ENCODE peak calls at places on chromosomes 6 and 20, in nine cellular contexts. V is IMR-90, X is stomach, O is HFF-Myc, L is progenitor cell of endocrine pancreas, R is omental fat pad, G is HFFc6, N is RWPE1, Q is AG09319. S is an unnamed sample.

GRCh38 chr6:157245486-157245885 is 77.8 kb downstream of the TMEM242 start:
- DNase-seq in R (no peak), G (no peak), X (no peak), L (no peak), Q (no peak), O (no peak), N (no peak), V (no peak), S (no peak)

GRCh38 chr20:14245368-14245970 is 91.9 kb downstream of the FLRT3 start:
- DNase-seq in L (no peak), G (peak; percentile 7), V (peak; percentile 35), X (no peak), O (no peak), N (no peak), R (no peak), Q (no peak), S (no peak)

GRCh38 chr6:146886587-146887446 is 288.0 kb downstream of the ADGB start:
- DNase-seq in Q (no peak), X (no peak), O (no peak), R (no peak), N (no peak), G (no peak), V (no peak), L (no peak), S (no peak)

GRCh38 chr6:165835410-165835851 is 172.4 kb upstream of the PDE10A start:
- DNase-seq in Q (no peak), X (peak; percentile 51), N (no peak), R (no peak), O (no peak), G (no peak), L (no peak), V (no peak), S (no peak)

GRCh38 chr20:54345301-54345724 is 130.1 kb upstream of the DOK5 start:
- DNase-seq in N (peak; percentile 75), V (peak; percentile 87), L (no peak), O (peak; percentile 55), G (peak; percentile 87), R (no peak), X (no peak), Q (peak; percentile 73), S (no peak)

GRCh38 chr6:136153976-136154375 is 96.1 kb downstream of the MTFR2 start:
- DNase-seq in L (no peak), G (no peak), N (no peak), O (no peak), V (no peak), Q (no peak), X (no peak), R (no peak), S (no peak)

GRCh38 chr6:24865161-24865560 is 66.4 kb upstream of the ARMH2 start:
- DNase-seq in N (no peak), O (no peak), L (no peak), X (no peak), G (no peak), V (no peak), R (no peak), Q (no peak), S (no peak)

GRCh38 chr6:107488174-107488874 is 1.6 kb upstream of the SOBP start:
- DNase-seq in L (no peak), V (no peak), X (no peak), N (no peak), R (no peak), G (no peak), Q (no peak), O (no peak), S (no peak)

GRCh38 chr6:157089258-157089657 is 234.1 kb downstream of the TMEM242 start:
- DNase-seq in X (no peak), L (no peak), O (no peak), R (no peak), V (peak; percentile 60), N (no peak), Q (peak; percentile 41), G (peak; percentile 88), S (no peak)

GRCh38 chr20:58447733-58448391 is 58.8 kb downstream of the VAPB start:
- DNase-seq in R (no peak), V (peak; percentile 58), X (peak; percentile 52), G (peak; percentile 32), L (peak; percentile 30), O (peak; percentile 16), Q (peak; percentile 8), N (peak; percentile 79), S (no peak)

GRCh38 chr6:116152620-116153019 is 26.7 kb upstream of the COL10A1 start:
- DNase-seq in X (no peak), O (no peak), R (no peak), L (no peak), G (no peak), V (no peak), Q (no peak), N (no peak), S (no peak)

GRCh38 chr6:34316442-34317171 is 67.8 kb upstream of the SMIM29 start:
- DNase-seq in X (no peak), V (no peak), G (no peak), R (no peak), L (no peak), O (no peak), Q (no peak), N (no peak), S (no peak)

GRCh38 chr6:43896474-43896873 is 126.5 kb downstream of the VEGFA start:
- DNase-seq in N (no peak), V (no peak), R (no peak), O (no peak), Q (no peak), X (no peak), G (no peak), L (no peak), S (no peak)

GRCh38 chr6:40831381-40831780 is 207.6 kb downstream of the UNC5CL start:
- DNase-seq in L (no peak), Q (no peak), O (no peak), X (no peak), V (no peak), R (no peak), G (no peak), N (no peak), S (no peak)

GRCh38 chr6:139296927-139297326 is 5.1 kb upstream of the TXLNB start:
- DNase-seq in N (no peak), Q (no peak), L (no peak), G (peak; percentile 50), O (no peak), R (no peak), X (no peak), V (peak; percentile 69), S (no peak)

GRCh38 chr20:46648903-46649649 is 2.2 kb downstream of the SLC13A3 start:
- DNase-seq in V (no peak), Q (no peak), X (no peak), O (no peak), L (no peak), N (no peak), G (no peak), R (no peak), S (peak; percentile 47)
- TF ChIP-seq CTCF in V (no peak), Q (no peak), X (no peak), O (no peak), L (no peak), N (no peak), G (no peak), R (no peak), S (no peak)

DNA sequence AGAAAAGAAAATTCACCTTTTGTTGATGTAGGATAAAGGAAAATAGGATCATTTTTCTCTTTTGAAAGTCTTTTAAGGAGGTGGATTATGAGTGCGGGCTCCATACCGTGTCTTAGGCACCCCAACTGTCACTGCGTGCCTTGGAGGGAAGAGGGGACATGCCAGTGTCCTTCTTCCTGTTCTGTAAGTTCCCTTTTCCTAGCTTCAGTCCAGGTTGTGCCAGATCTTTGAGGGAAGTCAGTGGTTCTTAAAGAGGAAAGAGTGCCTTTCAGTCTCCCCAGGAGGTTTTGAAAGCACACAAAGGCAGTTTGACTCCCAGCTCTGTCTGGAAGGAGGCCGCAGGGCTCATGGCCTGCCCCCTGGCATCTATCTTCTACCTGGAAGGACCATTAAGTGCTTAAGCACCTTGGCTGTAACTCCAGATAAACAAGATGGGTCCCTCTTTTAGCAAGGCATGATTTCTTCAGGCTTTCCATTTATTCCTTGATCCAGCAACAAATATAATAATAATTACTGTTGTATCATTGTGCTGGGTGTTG is 13.0 kb downstream of the EFCAB8 start:
- DNase-seq in G (no peak), X (no peak), N (no peak), L (no peak), O (no peak), Q (no peak), V (no peak), R (no peak), S (no peak)
- TF ChIP-seq CTCF in G (no peak), X (no peak), N (no peak), L (no peak), O (no peak), Q (no peak), V (no peak), R (no peak), S (no peak)

GRCh38 chr6:159969921-159970320 is 1.0 kb downstream of the IGF2R start:
- DNase-seq in R (no peak), Q (no peak), X (peak; percentile 46), G (peak; percentile 77), N (peak; percentile 73), O (no peak), L (peak; percentile 17), V (peak; percentile 84), S (peak; percentile 43)
- TF ChIP-seq CTCF in R (no peak), Q (no peak), X (no peak), G (no peak), N (no peak), O (no peak), L (no peak), V (no peak), S (no peak)

GRCh38 chr6:162198925-162199324 is 528.6 kb downstream of the PRKN start:
- DNase-seq in L (no peak), N (no peak), G (no peak), O (no peak), V (no peak), X (no peak), Q (no peak), R (no peak), S (no peak)
- TF ChIP-seq CTCF in L (no peak), N (no peak), G (no peak), O (no peak), V (no peak), X (no peak), Q (no peak), R (no peak), S (no peak)

GRCh38 chr6:110939429-110939828 is 19.1 kb upstream of the GTF3C6 start:
- DNase-seq in V (no peak), L (no peak), Q (no peak), N (no peak), R (no peak), O (no peak), G (no peak), X (no peak), S (no peak)
- TF ChIP-seq CTCF in V (no peak), L (no peak), Q (no peak), N (no peak), R (no peak), O (no peak), G (no peak), X (no peak), S (no peak)

GRCh38 chr6:91428953-91429560 is 842.2 kb upstream of the MAP3K7 start:
- DNase-seq in Q (no peak), X (no peak), V (no peak), G (no peak), L (no peak), N (no peak), R (no peak), O (no peak), S (no peak)
- TF ChIP-seq CTCF in Q (no peak), X (no peak), V (no peak), G (peak; percentile 58), L (peak; percentile 35), N (peak; percentile 7), R (no peak), O (no peak), S (no peak)

GRCh38 chr20:10171864-10172751 is 46.5 kb upstream of the SNAP25 start:
- DNase-seq in O (peak; percentile 10), X (peak; percentile 73), Q (no peak), L (peak; percentile 24), N (peak; percentile 41), R (no peak), G (no peak), V (peak; percentile 25), S (peak; percentile 21)
- TF ChIP-seq CTCF in O (no peak), X (no peak), Q (no peak), L (peak; percentile 12), N (no peak), R (no peak), G (no peak), V (no peak), S (no peak)